ENCODE peak calls at places on chromosomes 4 and X, in six cellular contexts. S is A549, I is IMR-90, Q is HepG2, H is GM12878, L is SK-N-SH. N is an unnamed sample.

GRCh38 chr4:123250843-123251242 is 145.8 kb upstream of the SPRY1 start:
- DNase-seq in S (no peak), I (peak; percentile 93), Q (no peak), H (no peak), L (peak; percentile 14), N (no peak)

GRCh38 chrX:134469481-134469880 is 9.5 kb downstream of the HPRT1 start:
- DNase-seq in S (no peak), I (peak; percentile 71), Q (no peak), H (no peak), L (no peak), N (no peak)

GRCh38 chr4:75786526-75786925 is 62.1 kb downstream of the USO1 start:
- DNase-seq in S (no peak), I (no peak), Q (no peak), H (no peak), L (no peak), N (no peak)

GRCh38 chrX:135185795-135186443 is 14.7 kb upstream of the CT55 start:
- DNase-seq in S (peak; percentile 34), I (peak; percentile 46), Q (peak; percentile 36), H (peak; percentile 11), L (peak; percentile 57), N (peak; percentile 38)

GRCh38 chr4:151809716-151810115 is 48.9 kb upstream of the GATB start:
- DNase-seq in S (no peak), I (no peak), Q (no peak), H (no peak), L (no peak), N (no peak)

GRCh38 chrX:37755073-37755472 is 24.8 kb upstream of the CYBB start:
- DNase-seq in S (no peak), I (no peak), Q (no peak), H (peak; percentile 67), L (no peak), N (peak; percentile 23)

GRCh38 chr4:6720202-6720699 is 4.3 kb downstream of the BLOC1S4 start:
- DNase-seq in S (peak; percentile 90), I (peak; percentile 65), Q (peak; percentile 62), H (no peak), L (peak; percentile 97), N (peak; percentile 90)

GRCh38 chrX:16825306-16826035 is 39.2 kb downstream of the TXLNG start:
- DNase-seq in S (peak; percentile 33), I (peak; percentile 42), Q (peak; percentile 25), H (no peak), L (peak; percentile 29), N (no peak)

GRCh38 chrX:13418126-13419091 is 98.6 kb upstream of the ATXN3L start:
- DNase-seq in S (no peak), I (peak; percentile 31), Q (no peak), H (no peak), L (no peak), N (no peak)

GRCh38 chr4:47972721-47973120 is 43.8 kb downstream of the CNGA1 start:
- DNase-seq in S (no peak), I (no peak), Q (no peak), H (no peak), L (no peak), N (no peak)

GRCh38 chr4:148060264-148061138 is 328.6 kb downstream of the ARHGAP10 start:
- DNase-seq in S (no peak), I (no peak), Q (no peak), H (no peak), L (no peak), N (no peak)

GRCh38 chr4:140149851-140150635 is 3.9 kb downstream of the MAML3 start:
- DNase-seq in S (peak; percentile 39), I (peak; percentile 61), Q (no peak), H (no peak), L (peak; percentile 55), N (peak; percentile 58)

GRCh38 chr4:148444296-148445070 is 2.3 kb upstream of the NR3C2 start:
- DNase-seq in S (no peak), I (no peak), Q (no peak), H (no peak), L (peak; percentile 74), N (peak; percentile 7)

GRCh38 chrX:67614414-67614813 is 70.6 kb downstream of the AR start:
- DNase-seq in S (no peak), I (peak; percentile 25), Q (no peak), H (no peak), L (no peak), N (no peak)

GRCh38 chr4:107388736-107389135 is 331.3 kb downstream of the PAPSS1 start:
- DNase-seq in S (no peak), I (no peak), Q (no peak), H (no peak), L (no peak), N (no peak)

GRCh38 chrX:40746536-40746935 is 11.2 kb upstream of the MED14 start:
- DNase-seq in S (no peak), I (no peak), Q (no peak), H (no peak), L (no peak), N (no peak)

GRCh38 chr4:89860971-89861370 is 24.0 kb upstream of the SNCA start:
- DNase-seq in S (no peak), I (no peak), Q (no peak), H (no peak), L (no peak), N (no peak)

GRCh38 chr4:96099031-96099430 is 259.1 kb downstream of the PDHA2 start:
- DNase-seq in S (no peak), I (no peak), Q (no peak), H (no peak), L (no peak), N (no peak)

GRCh38 chr4:37549003-37549402 is 137.2 kb downstream of the RELL1 start:
- DNase-seq in S (no peak), I (peak; percentile 67), Q (no peak), H (no peak), L (no peak), N (no peak)

GRCh38 chr4:11475871-11476270 is 47.2 kb upstream of the HS3ST1 start:
- DNase-seq in S (no peak), I (no peak), Q (no peak), H (no peak), L (no peak), N (no peak)

GRCh38 chr4:123545569-123546122 is 149.1 kb downstream of the SPRY1 start:
- DNase-seq in S (no peak), I (no peak), Q (peak; percentile 43), H (no peak), L (no peak), N (no peak)

GRCh38 chr4:8260656-8261111 is 8.9 kb upstream of the HTRA3 start:
- DNase-seq in S (no peak), I (peak; percentile 96), Q (no peak), H (no peak), L (peak; percentile 74), N (no peak)

GRCh38 chrX:32483534-32484136 is 727.7 kb downstream of the DMD start:
- DNase-seq in S (no peak), I (no peak), Q (no peak), H (no peak), L (peak; percentile 11), N (no peak)

GRCh38 chr4:127598656-127599055 is 34.1 kb upstream of the INTU start:
- DNase-seq in S (no peak), I (no peak), Q (peak; percentile 5), H (no peak), L (no peak), N (no peak)

GRCh38 chrX:68953331-68953730 is 124.5 kb downstream of the EFNB1 start:
- DNase-seq in S (no peak), I (no peak), Q (no peak), H (no peak), L (no peak), N (no peak)

GRCh38 chr4:176443117-176443516 is 123.4 kb downstream of the SPCS3 start:
- DNase-seq in S (peak; percentile 10), I (peak; percentile 96), Q (no peak), H (no peak), L (no peak), N (no peak)

GRCh38 chr4:77615153-77615552 is 9.5 kb downstream of the CXCL13 start:
- DNase-seq in S (no peak), I (no peak), Q (no peak), H (no peak), L (no peak), N (no peak)

DNA sequence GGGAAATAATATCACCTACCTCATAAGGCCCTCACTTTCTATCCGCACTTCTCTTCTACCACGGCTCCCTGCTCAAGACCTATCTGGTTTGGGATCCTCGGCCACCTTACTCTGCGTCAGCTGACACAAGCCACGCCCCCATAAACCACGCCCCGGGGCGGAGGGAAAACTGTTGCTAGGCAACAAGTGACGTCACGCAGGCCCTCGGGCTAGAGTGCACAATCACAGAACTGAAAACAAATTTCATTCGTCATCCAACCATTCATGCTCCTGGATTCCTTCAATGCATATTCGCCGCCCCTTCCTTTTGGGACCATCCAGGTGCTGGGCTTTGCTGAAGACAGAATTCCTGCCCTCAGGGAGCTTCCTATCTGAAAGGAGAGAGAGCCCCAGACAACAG is 66.3 kb downstream of the SMC1A start:
- DNase-seq in S (no peak), I (no peak), Q (no peak), H (no peak), L (peak; percentile 40), N (peak; percentile 73)
- TF ChIP-seq SMC3 in S (no peak), I (no peak), Q (no peak), H (no peak), L (no peak), N (no peak)

GRCh38 chr4:113383111-113383785 is 333.8 kb downstream of the ANK2 start:
- DNase-seq in S (no peak), I (peak; percentile 67), Q (no peak), H (no peak), L (no peak), N (no peak)
- H3K4me2 ChIP-seq in S (no peak overlapping the region), I (peak overlapping the region; percentile 53), Q (no peak overlapping the region), H (no peak overlapping the region), L (peak overlapping the region; percentile 46), N (no peak overlapping the region)

GRCh38 chr4:56757270-56757746 is 64.2 kb downstream of the SPINK2 start:
- DNase-seq in S (peak; percentile 25), I (peak; percentile 75), Q (no peak), H (no peak), L (no peak), N (no peak)

GRCh38 chr4:56757821-56758400 is 63.6 kb downstream of the SPINK2 start:
- DNase-seq in S (peak; percentile 68), I (peak; percentile 94), Q (peak; percentile 47), H (peak; percentile 82), L (no peak), N (no peak)

GRCh38 chr4:56750231-56750630 is 69.1 kb upstream of the HOPX start:
- DNase-seq in S (no peak), I (no peak), Q (no peak), H (no peak), L (no peak), N (no peak)

GRCh38 chr4:56755901-56756300 is 65.6 kb downstream of the SPINK2 start:
- DNase-seq in S (no peak), I (no peak), Q (no peak), H (no peak), L (no peak), N (no peak)

GRCh38 chr4:56752985-56753384 is 68.5 kb downstream of the SPINK2 start:
- DNase-seq in S (no peak), I (no peak), Q (no peak), H (no peak), L (no peak), N (no peak)
- TF ChIP-seq USF2 in S (no peak), I (no peak), Q (no peak), H (no peak), L (no peak), N (no peak)

DNA sequence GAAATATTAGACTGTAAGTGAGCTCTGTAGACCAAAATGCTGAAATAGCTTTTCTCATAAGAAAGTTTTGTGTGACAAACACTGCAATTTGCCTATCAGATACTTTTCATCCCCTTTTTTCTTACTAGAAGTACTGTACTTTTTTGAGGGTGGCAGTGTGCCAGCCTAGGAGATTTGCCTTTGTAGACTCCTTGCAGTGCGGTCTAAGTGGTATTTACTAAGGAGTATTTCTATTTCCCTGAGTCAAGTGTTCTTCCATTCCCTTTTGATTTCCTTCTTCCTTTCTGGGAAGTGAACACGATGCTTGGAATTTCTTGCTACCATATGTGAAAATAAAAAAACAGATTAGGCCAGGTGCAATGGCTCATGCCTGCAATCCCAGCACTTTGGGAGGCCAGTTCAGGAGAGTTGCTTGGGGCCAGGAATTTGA is 34.6 kb downstream of the PDLIM5 start:
- DNase-seq in S (no peak), I (peak; percentile 20), Q (no peak), H (no peak), L (no peak), N (no peak)
- TF ChIP-seq SMC3 in S (no peak), I (no peak), Q (no peak), H (no peak), L (no peak), N (no peak)

N was measured in K562.